ENCODE peak calls at places on chromosomes 2 and 18, in seven cellular contexts. One of them, this sample, is unnamed.
A peak's percentile ranks its signal among the peaks of the same experiment; 100 is the strongest.

GRCh38 chr18:23627325-23627724 is 35.4 kb downstream of the ANKRD29 start:
- DNase-seq in colonic mucosa: peak; percentile 49
- DNase-seq in breast epithelium: no peak
- DNase-seq in foreskin fibroblast: peak; percentile 83
- DNase-seq in substantia nigra: no peak
- DNase-seq in heart right ventricle: no peak
- DNase-seq in epithelial cell of prostate: peak; percentile 41
- DNase-seq in this sample: peak; percentile 65

GRCh38 chr2:42925742-42926437 is 133.5 kb upstream of the HAAO start:
- DNase-seq in foreskin fibroblast: no peak
- DNase-seq in breast epithelium: no peak
- DNase-seq in heart right ventricle: peak; percentile 48
- DNase-seq in colonic mucosa: peak; percentile 55
- DNase-seq in substantia nigra: peak; percentile 25
- DNase-seq in epithelial cell of prostate: no peak
- DNase-seq in this sample: no peak

GRCh38 chr18:9684901-9685738 is 23.0 kb upstream of the RAB31 start:
- DNase-seq in substantia nigra: no peak
- DNase-seq in breast epithelium: no peak
- DNase-seq in heart right ventricle: peak; percentile 50
- DNase-seq in epithelial cell of prostate: no peak
- DNase-seq in foreskin fibroblast: peak; percentile 47
- DNase-seq in colonic mucosa: no peak
- DNase-seq in this sample: peak; percentile 31

GRCh38 chr18:7683753-7684152 is 116.6 kb downstream of the PTPRM start:
- DNase-seq in substantia nigra: no peak
- DNase-seq in epithelial cell of prostate: no peak
- DNase-seq in breast epithelium: no peak
- DNase-seq in foreskin fibroblast: no peak
- DNase-seq in colonic mucosa: no peak
- DNase-seq in heart right ventricle: no peak
- DNase-seq in this sample: no peak

GRCh38 chr2:237689569-237690131 is 62.3 kb downstream of the LRRFIP1 start:
- DNase-seq in epithelial cell of prostate: no peak
- DNase-seq in substantia nigra: no peak
- DNase-seq in foreskin fibroblast: no peak
- DNase-seq in colonic mucosa: peak; percentile 77
- DNase-seq in heart right ventricle: peak; percentile 48
- DNase-seq in breast epithelium: no peak
- DNase-seq in this sample: no peak

GRCh38 chr2:201073071-201073470 is 1.3 kb downstream of the NDUFB3 start:
- DNase-seq in substantia nigra: no peak
- DNase-seq in foreskin fibroblast: no peak
- DNase-seq in breast epithelium: no peak
- DNase-seq in epithelial cell of prostate: no peak
- DNase-seq in heart right ventricle: no peak
- DNase-seq in colonic mucosa: no peak
- DNase-seq in this sample: no peak

GRCh38 chr2:180319586-180320405 is 312.7 kb upstream of the CWC22 start:
- DNase-seq in foreskin fibroblast: no peak
- DNase-seq in substantia nigra: no peak
- DNase-seq in colonic mucosa: no peak
- DNase-seq in breast epithelium: no peak
- DNase-seq in heart right ventricle: no peak
- DNase-seq in epithelial cell of prostate: no peak
- DNase-seq in this sample: no peak

GRCh38 chr2:46655551-46656436 is 176.4 kb downstream of the TMEM247 start:
- DNase-seq in foreskin fibroblast: peak; percentile 51
- DNase-seq in substantia nigra: no peak
- DNase-seq in breast epithelium: no peak
- DNase-seq in heart right ventricle: no peak
- DNase-seq in colonic mucosa: peak; percentile 30
- DNase-seq in epithelial cell of prostate: no peak
- DNase-seq in this sample: no peak

GRCh38 chr2:190547914-190548313 is 13.4 kb upstream of the NEMP2 start:
- DNase-seq in substantia nigra: no peak
- DNase-seq in breast epithelium: no peak
- DNase-seq in heart right ventricle: no peak
- DNase-seq in colonic mucosa: no peak
- DNase-seq in epithelial cell of prostate: no peak
- DNase-seq in foreskin fibroblast: no peak
- DNase-seq in this sample: no peak

GRCh38 chr2:152098798-152099654 is at the start of gene CACNB4:
- DNase-seq in breast epithelium: no peak
- DNase-seq in substantia nigra: no peak
- DNase-seq in foreskin fibroblast: peak; percentile 25
- DNase-seq in colonic mucosa: peak; percentile 20
- DNase-seq in heart right ventricle: peak; percentile 21
- DNase-seq in epithelial cell of prostate: no peak
- DNase-seq in this sample: no peak

GRCh38 chr18:48190994-48191393 is 218.2 kb downstream of the ZBTB7C start:
- DNase-seq in foreskin fibroblast: no peak
- DNase-seq in substantia nigra: no peak
- DNase-seq in epithelial cell of prostate: no peak
- DNase-seq in heart right ventricle: no peak
- DNase-seq in colonic mucosa: no peak
- DNase-seq in breast epithelium: no peak
- DNase-seq in this sample: no peak

GRCh38 chr18:34659579-34660517 is 50.2 kb upstream of the DTNA start:
- DNase-seq in foreskin fibroblast: peak; percentile 96
- DNase-seq in epithelial cell of prostate: peak; percentile 57
- DNase-seq in colonic mucosa: peak; percentile 74
- DNase-seq in substantia nigra: peak; percentile 56
- DNase-seq in heart right ventricle: peak; percentile 59
- DNase-seq in breast epithelium: peak; percentile 88
- DNase-seq in this sample: peak; percentile 83

GRCh38 chr18:70181015-70181414 is 24.5 kb downstream of the RTTN start:
- DNase-seq in epithelial cell of prostate: no peak
- DNase-seq in heart right ventricle: no peak
- DNase-seq in foreskin fibroblast: peak; percentile 61
- DNase-seq in substantia nigra: no peak
- DNase-seq in breast epithelium: no peak
- DNase-seq in colonic mucosa: no peak
- DNase-seq in this sample: peak; percentile 23

GRCh38 chr18:50151876-50152275 is 43.1 kb downstream of the MYO5B start:
- DNase-seq in heart right ventricle: no peak
- DNase-seq in colonic mucosa: no peak
- DNase-seq in epithelial cell of prostate: peak; percentile 46
- DNase-seq in breast epithelium: no peak
- DNase-seq in substantia nigra: no peak
- DNase-seq in foreskin fibroblast: no peak
- DNase-seq in this sample: no peak

GRCh38 chr2:152648336-152648735 is 68.9 kb downstream of the PRPF40A start:
- DNase-seq in epithelial cell of prostate: no peak
- DNase-seq in breast epithelium: no peak
- DNase-seq in colonic mucosa: peak; percentile 25
- DNase-seq in substantia nigra: no peak
- DNase-seq in foreskin fibroblast: no peak
- DNase-seq in heart right ventricle: no peak
- DNase-seq in this sample: no peak